ENCODE peak calls at places on chromosomes 11 and 22, in eight cellular contexts. J is T-helper 2 cell; B is HTR-8/SVneo; F is dermis blood vessel endothelial cell; V is activated CD4-positive, alpha-beta T cell treated with anti-CD3 and anti-CD28 coated beads, Interleukin-2, amount 10 ng/mL, durations not matched to agents 7 days and 5 days; S is glomerular endothelial cell; M is HFF-Myc; W is GM12891. Z is an unnamed sample.
A peak's percentile ranks its signal among the peaks of the same experiment; 100 is the strongest.

GRCh38 chr22:21947040-21948014 is 5.3 kb downstream of the PPM1F start:
- DNase-seq in W (no peak), B (no peak), J (no peak), F (peak; percentile 71), S (no peak), V (no peak), M (no peak), Z (peak; percentile 53)

GRCh38 chr22:48259991-48260670 is 1497.7 kb downstream of the TBC1D22A start:
- DNase-seq in S (no peak), V (no peak), J (no peak), B (no peak), F (no peak), W (no peak), M (no peak), Z (no peak)

GRCh38 chr11:65615950-65616574 is 486 bp downstream of the PCNX3 start:
- DNase-seq in J (peak; percentile 56), M (no peak), B (peak; percentile 51), F (peak; percentile 39), V (peak; percentile 51), S (no peak), W (peak; percentile 90), Z (peak; percentile 22)

GRCh38 chr11:75273331-75273988 is 32.9 kb downstream of the TPBGL start:
- DNase-seq in M (no peak), S (no peak), F (no peak), W (no peak), J (no peak), B (no peak), V (no peak), Z (no peak)

GRCh38 chr11:9851366-9851765 is 187.5 kb downstream of the SWAP70 start:
- DNase-seq in M (no peak), J (no peak), W (no peak), F (peak; percentile 81), V (no peak), S (no peak), B (no peak), Z (no peak)

GRCh38 chr22:38788016-38788415 is 5.9 kb downstream of the DNAL4 start:
- DNase-seq in W (no peak), V (no peak), B (no peak), M (no peak), F (peak; percentile 69), S (peak; percentile 27), J (no peak), Z (peak; percentile 23)

GRCh38 chr11:69384548-69385465 is 90.9 kb downstream of the MYEOV start:
- DNase-seq in F (no peak), V (no peak), S (no peak), J (no peak), W (no peak), M (no peak), B (no peak), Z (no peak)

GRCh38 chr11:60455531-60456042 is at the start of gene MS4A1:
- DNase-seq in M (no peak), V (no peak), S (no peak), W (peak; percentile 30), J (peak; percentile 31), B (no peak), F (no peak), Z (no peak)

GRCh38 chr22:20550057-20550817 is 42.8 kb downstream of the MED15 start:
- DNase-seq in J (peak; percentile 49), M (no peak), F (no peak), V (no peak), B (no peak), S (no peak), W (no peak), Z (no peak)

GRCh38 chr11:115720537-115721308 is 216.5 kb upstream of the CADM1 start:
- DNase-seq in B (no peak), V (no peak), F (no peak), W (no peak), J (no peak), M (no peak), S (no peak), Z (no peak)

GRCh38 chr11:22275600-22275999 is 62.6 kb upstream of the SLC17A6 start:
- DNase-seq in S (no peak), J (no peak), V (no peak), M (no peak), W (no peak), B (no peak), F (no peak), Z (no peak)

GRCh38 chr11:101049123-101049522 is 80.5 kb downstream of the PGR start:
- DNase-seq in B (peak; percentile 41), V (no peak), S (no peak), J (no peak), M (no peak), F (no peak), W (no peak), Z (peak; percentile 85)

GRCh38 chr11:120512727-120513435 is 1.3 kb downstream of the GRIK4 start:
- DNase-seq in B (no peak), M (no peak), J (no peak), S (no peak), F (no peak), V (no peak), W (no peak), Z (peak; percentile 6)

GRCh38 chr11:68139395-68139794 is 18.2 kb upstream of the CHKA start:
- DNase-seq in W (no peak), V (no peak), F (no peak), B (no peak), J (no peak), M (no peak), S (no peak), Z (no peak)

GRCh38 chr11:12089473-12089872 is 20.9 kb upstream of the MICAL2 start:
- DNase-seq in V (no peak), S (no peak), J (no peak), W (no peak), B (no peak), F (peak; percentile 68), M (no peak), Z (no peak)

GRCh38 chr22:35726398-35726797 is 8.7 kb downstream of the APOL5 start:
- DNase-seq in W (no peak), J (no peak), F (no peak), S (no peak), B (no peak), V (no peak), M (no peak), Z (no peak)

GRCh38 chr11:16630651-16631050 is 107.8 kb upstream of the C11orf58 start:
- DNase-seq in J (no peak), B (no peak), S (no peak), V (no peak), W (no peak), M (no peak), F (no peak), Z (peak; percentile 92)